ENCODE peak calls at places on chromosomes 12 and 14, in four cellular contexts. R, G, P and M are unnamed samples.

GRCh38 chr12:127942981-127943380 is 324.0 kb upstream of the TMEM132C start:
- DNase-seq in R (no peak), G (no peak), P (no peak), M (no peak)

GRCh38 chr12:124233846-124234620 is 60.9 kb upstream of the RFLNA start:
- DNase-seq in R (no peak), G (no peak), P (no peak), M (no peak)

GRCh38 chr12:56636118-56636674 is 6.1 kb upstream of the BAZ2A start:
- DNase-seq in R (peak; percentile 95), G (peak; percentile 96), P (peak; percentile 96), M (no peak)

GRCh38 chr14:22471545-22472121 is 117.4 kb downstream of the DAD1 start:
- DNase-seq in R (no peak), G (peak; percentile 62), P (peak; percentile 32), M (no peak)

GRCh38 chr12:72072613-72073212 is 134.1 kb downstream of the TPH2 start:
- DNase-seq in R (no peak), G (no peak), P (no peak), M (no peak)

GRCh38 chr12:76143343-76144252 is 59.1 kb upstream of the NAP1L1 start:
- DNase-seq in R (no peak), G (peak; percentile 14), P (no peak), M (no peak)

GRCh38 chr12:30862486-30862885 is 64.1 kb upstream of the TSPAN11 start:
- DNase-seq in R (no peak), G (no peak), P (no peak), M (no peak)

GRCh38 chr14:106459971-106460730 is 933.8 kb downstream of the TMEM121 start:
- DNase-seq in R (no peak), G (no peak), P (peak; percentile 1), M (no peak)

GRCh38 chr12:111311011-111311410 is 57.9 kb downstream of the PHETA1 start:
- DNase-seq in R (no peak), G (no peak), P (no peak), M (no peak)

GRCh38 chr14:56173360-56173922 is 55.2 kb downstream of the PELI2 start:
- DNase-seq in R (no peak), G (no peak), P (no peak), M (no peak)

GRCh38 chr14:105398726-105399440 is 545 bp downstream of the TEX22 start:
- DNase-seq in R (no peak), G (no peak), P (no peak), M (peak; percentile 30)

GRCh38 chr14:57865450-57866198 is at the start of gene SLC35F4:
- DNase-seq in R (no peak), G (no peak), P (peak; percentile 5), M (peak; percentile 39)

GRCh38 chr14:29454026-29454693 is 473.5 kb downstream of the PRKD1 start:
- DNase-seq in R (no peak), G (no peak), P (no peak), M (no peak)

GRCh38 chr14:95535226-95536021 is 574 bp downstream of the GLRX5 start:
- DNase-seq in R (peak; percentile 17), G (peak; percentile 34), P (no peak), M (no peak)

GRCh38 chr12:42735869-42736361 is 146.4 kb upstream of the PRICKLE1 start:
- DNase-seq in R (no peak), G (no peak), P (no peak), M (no peak)

GRCh38 chr12:8622681-8623080 is 10.0 kb upstream of the AICDA start:
- DNase-seq in R (no peak), G (no peak), P (no peak), M (no peak)

GRCh38 chr12:48420031-48420775 is 52.2 kb upstream of the ANP32D start:
- DNase-seq in R (no peak), G (no peak), P (no peak), M (no peak)

GRCh38 chr14:92945959-92946846 is 23.3 kb downstream of the CHGA start:
- DNase-seq in R (peak; percentile 83), G (peak; percentile 93), P (peak; percentile 39), M (no peak)

GRCh38 chr12:53623526-53623925 is 2.7 kb downstream of the ATF7 start:
- DNase-seq in R (no peak), G (peak; percentile 31), P (no peak), M (no peak)

GRCh38 chr12:131229426-131230339 is 276.0 kb downstream of the ADGRD1 start:
- DNase-seq in R (peak; percentile 20), G (no peak), P (no peak), M (no peak)

GRCh38 chr14:96120941-96121340 is 81.8 kb downstream of the C14orf132 start:
- DNase-seq in R (no peak), G (no peak), P (no peak), M (no peak)

GRCh38 chr12:52055781-52056711 is 4.8 kb downstream of the NR4A1 start:
- DNase-seq in R (no peak), G (peak; percentile 35), P (no peak), M (no peak)

DNA sequence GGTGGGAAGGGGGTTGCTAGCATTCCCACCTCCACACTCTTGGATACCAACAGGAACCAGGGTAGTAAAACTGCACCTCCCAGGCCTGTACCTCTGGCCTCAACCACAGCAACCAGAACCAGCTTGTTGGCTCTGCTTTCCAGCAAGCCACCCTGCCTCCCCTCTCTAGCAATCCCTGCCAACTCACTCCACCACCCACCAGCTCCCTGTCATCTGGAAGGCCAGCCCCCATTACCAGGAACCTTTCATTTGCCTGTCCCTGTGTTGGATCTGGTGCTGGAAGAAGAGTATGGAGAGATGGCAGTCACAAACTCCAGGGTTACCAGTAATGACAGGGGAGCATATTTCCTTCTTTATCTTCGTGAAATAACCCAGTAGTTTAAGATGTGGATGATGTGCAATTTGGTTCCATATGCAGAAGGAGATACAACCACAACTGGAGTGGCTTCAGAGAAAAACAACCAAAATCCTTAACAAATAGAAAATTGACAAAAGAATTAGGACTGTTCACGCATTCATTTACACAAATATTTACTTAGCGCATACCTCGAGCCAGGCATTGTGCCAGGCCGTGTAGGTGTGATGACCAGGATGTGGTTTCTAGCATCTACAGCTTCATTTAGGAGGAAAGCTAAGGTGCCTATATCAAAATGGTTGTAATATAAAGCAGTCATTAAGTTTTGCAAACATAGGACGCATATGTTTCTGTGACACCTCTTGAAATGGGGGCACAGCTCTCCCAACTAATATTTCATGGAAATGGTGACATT is 3.4 kb downstream of the B4GALNT3 start:
- DNase-seq in R (no peak), G (peak; percentile 79), P (no peak), M (no peak)
- H3K4me1 ChIP-seq in R (no peaks in the 10 kb centered on the region), G (peaks cover 30% of the 10 kb centered on the region), P (peaks cover 5% of the 10 kb centered on the region), M (peaks cover 12% of the 10 kb centered on the region)

DNA sequence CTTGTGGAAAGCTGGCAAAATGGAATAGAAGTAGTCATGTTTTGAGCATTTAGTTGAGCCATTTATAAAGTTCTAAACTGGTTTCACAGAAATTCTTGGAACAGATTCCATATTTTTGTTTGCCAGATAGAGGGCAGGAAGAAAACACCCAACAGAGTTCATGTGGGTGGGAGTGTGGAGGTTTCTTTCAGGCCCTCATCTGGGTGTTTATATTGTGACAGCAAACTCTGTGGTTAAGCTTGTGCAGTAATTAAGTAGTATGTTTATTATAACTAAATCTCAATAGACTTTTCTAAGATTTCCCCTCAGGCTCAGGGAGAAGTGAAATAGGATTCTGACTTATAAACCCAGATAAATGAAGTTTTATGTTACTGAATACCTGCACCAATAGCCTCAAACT is 57.4 kb downstream of the SPPL3 start:
- DNase-seq in R (no peak), G (no peak), P (no peak), M (no peak)
- H3K4me1 ChIP-seq in R (no peaks in the 10 kb centered on the region), G (peaks cover 11% of the 10 kb centered on the region), P (peaks cover 10% of the 10 kb centered on the region), M (no peaks in the 10 kb centered on the region)

GRCh38 chr12:95204141-95204866 is 13.0 kb downstream of the FGD6 start:
- DNase-seq in R (peak; percentile 77), G (peak; percentile 38), P (peak; percentile 92), M (no peak)
- H3K4me1 ChIP-seq in R (no peaks in the 10 kb centered on the region), G (peaks cover 20% of the 10 kb centered on the region), P (peaks cover 70% of the 10 kb centered on the region), M (peaks cover 3% of the 10 kb centered on the region)

DNA sequence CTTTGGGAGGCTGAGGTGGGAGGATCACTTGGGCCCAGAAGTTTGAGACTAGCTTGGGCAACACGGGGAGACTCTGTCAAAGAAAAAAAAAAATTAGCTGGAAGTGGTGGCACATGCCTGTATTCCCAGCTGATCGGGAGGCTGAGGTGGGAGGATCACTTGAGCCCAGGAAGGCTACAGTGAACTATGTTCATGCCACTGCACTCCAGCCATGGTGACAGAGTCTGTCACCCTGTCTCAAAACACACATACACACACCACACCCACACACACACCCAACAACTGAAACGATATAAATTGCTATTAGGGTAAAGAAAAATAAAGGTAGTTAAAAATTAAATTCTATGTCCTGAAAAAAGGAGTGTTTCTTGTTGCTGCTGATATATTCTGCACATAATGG is 7.9 kb downstream of the PPP1R12A start:
- DNase-seq in R (no peak), G (no peak), P (no peak), M (no peak)
- H3K4me1 ChIP-seq in R (no peaks in the 10 kb centered on the region), G (peaks cover 14% of the 10 kb centered on the region), P (peaks cover 8% of the 10 kb centered on the region), M (no peaks in the 10 kb centered on the region)

DNA sequence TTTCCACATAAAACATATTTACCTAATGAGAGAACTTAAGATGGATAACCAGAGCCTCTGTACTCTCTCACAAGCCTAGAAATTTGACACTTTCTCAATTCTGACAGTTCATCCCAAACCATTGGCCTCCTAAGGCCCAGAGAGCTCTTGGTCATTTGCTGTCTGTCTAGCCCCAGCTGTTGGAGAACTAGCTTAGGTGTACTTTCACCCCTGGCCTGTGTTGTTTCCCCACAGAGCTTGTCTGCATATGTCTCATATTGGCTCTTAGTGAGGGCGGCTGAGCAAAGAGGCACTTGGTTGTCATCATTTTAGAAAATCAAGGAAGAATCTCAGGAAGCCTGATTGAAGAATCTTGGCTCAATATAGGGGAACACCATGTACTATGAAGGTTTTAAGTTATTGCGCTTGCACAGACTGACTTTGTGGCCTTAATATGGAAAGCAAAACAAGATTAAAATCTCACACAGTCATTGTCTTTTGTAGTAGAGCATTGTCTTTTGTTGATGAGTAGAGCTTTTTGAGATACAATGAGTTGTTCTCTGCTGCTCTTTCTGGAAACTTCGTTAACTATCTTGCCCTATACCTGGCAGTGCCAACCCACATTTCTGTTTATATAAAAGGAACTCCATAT is 324.6 kb downstream of the RAD51B start:
- DNase-seq in R (peak; percentile 74), G (peak; percentile 38), P (no peak), M (no peak)
- H3K4me1 ChIP-seq in R (peaks cover 4% of the 10 kb centered on the region), G (peaks cover 28% of the 10 kb centered on the region), P (peaks cover 85% of the 10 kb centered on the region), M (no peaks in the 10 kb centered on the region)

DNA sequence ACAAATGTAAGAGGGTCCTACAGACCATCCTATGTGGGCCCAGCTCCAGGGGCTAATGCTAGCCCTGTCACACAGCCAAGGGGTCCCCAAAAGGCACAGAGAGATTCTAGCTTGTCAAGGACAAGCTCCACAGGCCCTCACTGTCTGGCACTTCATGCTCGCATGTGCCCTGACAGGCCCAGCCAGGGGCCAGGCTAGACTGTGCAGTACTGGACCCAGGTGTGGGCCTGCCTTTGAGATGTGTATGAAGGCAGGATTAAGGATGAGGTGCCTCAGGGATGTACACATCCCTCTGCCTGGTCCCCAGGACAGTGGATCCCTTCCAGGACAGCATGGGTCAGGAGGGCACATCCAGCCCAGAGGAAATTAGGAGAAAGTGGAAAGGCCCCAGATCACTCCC is 57.8 kb downstream of the VWF start:
- DNase-seq in R (no peak), G (no peak), P (no peak), M (no peak)
- H3K4me1 ChIP-seq in R (no peaks in the 10 kb centered on the region), G (no peaks in the 10 kb centered on the region), P (peaks cover 4% of the 10 kb centered on the region), M (peaks cover 22% of the 10 kb centered on the region)

DNA sequence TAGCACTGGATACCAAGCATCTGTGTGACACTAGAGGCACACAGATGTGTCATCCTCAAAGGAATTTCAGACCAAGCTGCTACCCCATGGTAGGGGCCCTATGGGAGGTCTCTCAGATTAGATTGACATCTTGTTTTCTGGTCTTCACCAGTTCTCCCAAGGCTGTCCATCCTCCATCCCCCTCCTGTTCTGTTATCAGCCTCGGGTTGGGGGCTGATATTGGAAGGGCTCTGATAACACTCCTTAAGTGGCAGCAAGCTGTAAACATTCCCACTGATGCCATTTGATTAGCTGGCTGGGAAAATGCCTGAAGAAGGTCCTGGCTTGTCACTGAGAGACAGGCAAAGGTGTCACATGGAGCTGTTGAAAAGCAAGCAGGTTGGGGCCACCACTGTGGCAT is 185.9 kb upstream of the RBM19 start:
- DNase-seq in R (no peak), G (no peak), P (no peak), M (no peak)
- H3K4me1 ChIP-seq in R (no peaks in the 10 kb centered on the region), G (no peaks in the 10 kb centered on the region), P (no peaks in the 10 kb centered on the region), M (no peaks in the 10 kb centered on the region)